ENCODE peak calls at places on chromosomes 2 and 18, in nine cellular contexts. Z is activated B cell treated with CpG ODN at 0.5 μM for 24 hours; Y is substantia nigra; W is LoVo; T is activated CD4-positive, alpha-beta T cell treated with anti-CD3 and anti-CD28 coated beads, Interleukin-2, amount 10 ng/mL, durations not matched to agents 7 days and 5 days; E is fibroblast of lung; G is H54; V is head of caudate nucleus; P is fibroblast of the conjunctiva. J is an unnamed sample.

GRCh38 chr2:43262239-43262638 is 35.8 kb upstream of the ZFP36L2 start:
- DNase-seq in P (no peak), V (no peak), Z (no peak), Y (no peak), W (no peak), G (no peak), E (no peak), T (no peak), J (no peak)

GRCh38 chr2:104127049-104127770 is 726.7 kb upstream of the POU3F3 start:
- DNase-seq in T (no peak), P (no peak), Z (no peak), G (no peak), Y (no peak), W (no peak), E (no peak), V (no peak), J (no peak)

GRCh38 chr2:186576614-186577013 is 13.2 kb upstream of the ITGAV start:
- DNase-seq in P (no peak), W (no peak), G (no peak), Y (no peak), T (no peak), E (peak), Z (no peak), V (no peak), J (no peak)

GRCh38 chr2:215022418-215022817 is 116.0 kb downstream of the ABCA12 start:
- DNase-seq in G (peak), Z (no peak), W (no peak), E (peak), T (no peak), P (no peak), Y (no peak), V (no peak), J (no peak)

GRCh38 chr2:156206355-156206754 is 126.2 kb downstream of the NR4A2 start:
- DNase-seq in W (no peak), E (no peak), T (no peak), Y (no peak), G (no peak), Z (no peak), V (no peak), P (no peak), J (no peak)

GRCh38 chr18:13237641-13238040 is 19.1 kb downstream of the LDLRAD4 start:
- DNase-seq in T (no peak), G (no peak), V (no peak), Y (no peak), E (no peak), Z (no peak), W (no peak), P (no peak), J (no peak)

GRCh38 chr2:78766459-78766858 is 259.0 kb upstream of the REG3G start:
- DNase-seq in T (no peak), G (no peak), Y (no peak), W (no peak), E (no peak), Z (no peak), V (peak), P (no peak), J (no peak)

GRCh38 chr18:14089781-14090180 is 42.5 kb downstream of the ZNF519 start:
- DNase-seq in Y (no peak), E (no peak), W (no peak), V (no peak), G (peak), T (no peak), P (no peak), Z (no peak), J (no peak)

GRCh38 chr2:109063326-109063670 is 65.7 kb upstream of the SH3RF3 start:
- DNase-seq in Z (no peak), T (peak), E (no peak), G (no peak), W (no peak), Y (no peak), P (no peak), V (no peak), J (no peak)

GRCh38 chr2:160174322-160174721 is 25.8 kb downstream of the ITGB6 start:
- DNase-seq in W (no peak), E (no peak), V (no peak), P (no peak), Y (no peak), G (no peak), Z (no peak), T (no peak), J (no peak)

GRCh38 chr2:237327191-237327590 is 86.8 kb downstream of the COL6A3 start:
- DNase-seq in Y (no peak), P (no peak), Z (no peak), E (no peak), G (no peak), V (no peak), T (no peak), W (no peak), J (no peak)

GRCh38 chr2:120398051-120398960 is 52.4 kb downstream of the INHBB start:
- DNase-seq in T (no peak), G (no peak), W (no peak), Z (peak), P (peak), Y (no peak), E (no peak), V (no peak), J (no peak)

GRCh38 chr2:86413296-86414085 is 27.7 kb upstream of the KDM3A start:
- DNase-seq in V (no peak), Z (no peak), E (no peak), T (no peak), P (no peak), G (no peak), Y (no peak), W (no peak), J (no peak)

GRCh38 chr2:206993512-206993911 is 54.2 kb downstream of the CPO start:
- DNase-seq in E (no peak), V (no peak), W (no peak), Y (no peak), Z (no peak), G (no peak), P (no peak), T (no peak), J (no peak)

GRCh38 chr2:120421126-120421829 is 75.3 kb downstream of the INHBB start:
- DNase-seq in G (no peak), Y (no peak), W (no peak), E (no peak), Z (no peak), V (no peak), P (no peak), T (no peak), J (no peak)

GRCh38 chr2:172177581-172177980 is 74.9 kb upstream of the DLX2 start:
- DNase-seq in G (no peak), E (no peak), W (no peak), T (no peak), Y (no peak), V (no peak), P (no peak), Z (no peak), J (no peak)

GRCh38 chr2:12314119-12314735 is 402.5 kb upstream of the TRIB2 start:
- DNase-seq in V (no peak), E (no peak), W (no peak), P (no peak), Z (no peak), T (no peak), G (no peak), Y (no peak), J (no peak)

GRCh38 chr2:118913131-118913804 is 28.7 kb upstream of the MARCO start:
- DNase-seq in W (no peak), Z (no peak), Y (no peak), G (no peak), E (no peak), T (no peak), V (no peak), P (no peak), J (no peak)

GRCh38 chr2:241272298-241272721 is 43.2 kb downstream of the HDLBP start:
- DNase-seq in G (peak), E (peak), Z (peak), W (no peak), Y (no peak), T (peak), P (no peak), V (no peak), J (no peak)

GRCh38 chr18:72086421-72086820 is 457.7 kb downstream of the CBLN2 start:
- DNase-seq in G (no peak), T (no peak), Z (no peak), Y (no peak), V (no peak), E (peak), W (peak), P (peak), J (no peak)

GRCh38 chr2:53896864-53897263 is 37.1 kb upstream of the GPR75 start:
- DNase-seq in Z (no peak), V (no peak), G (peak), W (no peak), T (no peak), Y (no peak), P (peak), E (peak), J (no peak)

GRCh38 chr2:6922201-6922656 is 5.0 kb downstream of the RNF144A start:
- DNase-seq in T (no peak), E (no peak), G (no peak), Z (no peak), W (no peak), Y (no peak), P (no peak), V (no peak), J (no peak)

GRCh38 chr2:68217729-68218128 is 34.6 kb downstream of the PPP3R1 start:
- DNase-seq in E (no peak), Z (no peak), T (no peak), G (no peak), P (no peak), Y (no peak), W (no peak), V (no peak), J (no peak)

GRCh38 chr18:48994044-48994651 is 43.4 kb upstream of the SMAD7 start:
- DNase-seq in W (no peak), V (no peak), Z (no peak), T (no peak), P (peak), G (no peak), Y (no peak), E (peak), J (no peak)

GRCh38 chr2:218002792-218003191 is at the start of gene TNS1:
- DNase-seq in E (peak), T (no peak), Y (peak), W (no peak), V (no peak), Z (no peak), P (peak), G (no peak), J (no peak)

GRCh38 chr2:70304501-70304900 is 2.6 kb upstream of the FAM136A start:
- DNase-seq in T (no peak), Y (no peak), E (no peak), W (no peak), Z (no peak), V (no peak), G (no peak), P (no peak), J (no peak)

GRCh38 chr2:224078656-224079055 is 39.6 kb upstream of the SERPINE2 start:
- DNase-seq in P (no peak), W (no peak), T (no peak), Y (no peak), V (no peak), G (no peak), Z (no peak), E (no peak), J (no peak)

GRCh38 chr2:207663870-207664545 is 38.8 kb upstream of the METTL21A start:
- DNase-seq in Y (no peak), Z (no peak), V (no peak), G (no peak), E (no peak), W (no peak), P (no peak), T (no peak), J (no peak)

GRCh38 chr2:29106241-29106640 is 9.0 kb upstream of the CLIP4 start:
- DNase-seq in G (no peak), T (no peak), E (no peak), Y (no peak), W (no peak), V (no peak), Z (no peak), P (no peak), J (no peak)

GRCh38 chr2:29293830-29294438 is 178.7 kb downstream of the CLIP4 start:
- DNase-seq in V (no peak), P (no peak), T (peak), E (peak), Y (no peak), Z (no peak), W (peak), G (peak), J (no peak)

GRCh38 chr2:136125226-136125625 is 7.3 kb upstream of the CXCR4 start:
- DNase-seq in T (no peak), G (no peak), V (no peak), P (no peak), Y (no peak), W (no peak), E (no peak), Z (no peak), J (no peak)

GRCh38 chr18:28729321-28729720 is 552.4 kb upstream of the CDH2 start:
- DNase-seq in Z (no peak), W (no peak), T (no peak), P (no peak), E (no peak), V (no peak), Y (no peak), G (peak), J (peak)

GRCh38 chr2:28068098-28068497 is 177.6 kb downstream of the BABAM2 start:
- DNase-seq in V (no peak), Z (no peak), W (peak), P (no peak), Y (no peak), T (no peak), E (no peak), G (no peak), J (no peak)

GRCh38 chr2:137888845-137889244 is 75.4 kb upstream of the HNMT start:
- DNase-seq in P (no peak), T (no peak), G (no peak), V (peak), Z (no peak), W (no peak), E (peak), Y (peak), J (no peak)

GRCh38 chr2:240168546-240169361 is 28.3 kb upstream of the OTOS start:
- DNase-seq in P (no peak), G (no peak), W (no peak), Z (no peak), T (no peak), Y (no peak), V (no peak), E (no peak), J (no peak)